ENCODE peak calls at places on chromosomes 16 and 17, in four cellular contexts. S is mesendoderm, V is H1, H is trophoblast cell. P is an unnamed sample.

GRCh38 chr16:19835989-19836421 is 48.6 kb downstream of the GPRC5B start:
- DNase-seq in V (no peak), H (no peak), S (no peak), P (no peak)

GRCh38 chr16:84925773-84926372 is 85.5 kb downstream of the ZDHHC7 start:
- DNase-seq in V (no peak), H (no peak), S (no peak), P (no peak)

GRCh38 chr17:34726536-34727384 is 147.4 kb downstream of the TMEM132E start:
- DNase-seq in V (no peak), H (no peak), S (no peak), P (peak; percentile 23)

GRCh38 chr16:65095090-65095728 is 26.7 kb downstream of the CDH11 start:
- DNase-seq in S (peak; percentile 80), H (no peak), V (no peak), P (no peak)

GRCh38 chr16:71474864-71475263 is 12.8 kb upstream of the ZNF23 start:
- DNase-seq in S (no peak), V (no peak), H (peak; percentile 69), P (no peak)

GRCh38 chr16:75089486-75090202 is 26.9 kb downstream of the LDHD start:
- DNase-seq in H (peak; percentile 94), V (no peak), S (peak; percentile 77), P (no peak)

GRCh38 chr17:32494621-32495346 is 8.0 kb downstream of the CDK5R1 start:
- DNase-seq in S (no peak), H (no peak), V (no peak), P (no peak)

GRCh38 chr17:45432405-45433113 is at the start of gene ARHGAP27:
- DNase-seq in V (no peak), H (peak; percentile 40), S (peak; percentile 49), P (peak; percentile 76)

GRCh38 chr16:52558448-52558847 is 11.5 kb upstream of the TOX3 start:
- DNase-seq in V (no peak), H (no peak), S (no peak), P (no peak)

GRCh38 chr16:10514369-10515055 is 65.9 kb downstream of the EMP2 start:
- DNase-seq in S (peak; percentile 56), V (no peak), H (peak; percentile 70), P (no peak)

GRCh38 chr17:66951605-66951953 is 12.9 kb upstream of the CACNG4 start:
- DNase-seq in S (peak; percentile 93), H (peak; percentile 69), V (no peak), P (peak; percentile 64)

GRCh38 chr17:73722163-73722562 is 77.9 kb upstream of the SDK2 start:
- DNase-seq in V (no peak), S (peak; percentile 28), H (no peak), P (no peak)

GRCh38 chr16:84518804-84519341 is 14.4 kb upstream of the MEAK7 start:
- DNase-seq in S (no peak), H (peak; percentile 73), V (no peak), P (no peak)

GRCh38 chr17:28018439-28019070 is 23.9 kb upstream of the NLK start:
- DNase-seq in H (no peak), S (no peak), V (no peak), P (no peak)

GRCh38 chr17:8490256-8491023 is 54.8 kb downstream of the NDEL1 start:
- DNase-seq in H (no peak), V (no peak), S (no peak), P (no peak)

GRCh38 chr17:51374220-51374619 is 113.9 kb downstream of the UTP18 start:
- DNase-seq in H (no peak), S (no peak), V (no peak), P (no peak)

GRCh38 chr17:48611681-48612455 is 1.1 kb upstream of the HOXB7 start:
- DNase-seq in V (no peak), S (no peak), H (no peak), P (peak; percentile 86)

GRCh38 chr17:79066963-79067362 is 7.7 kb upstream of the ENGASE start:
- DNase-seq in V (no peak), H (no peak), S (no peak), P (no peak)

GRCh38 chr16:23505180-23505665 is 5.1 kb downstream of the GGA2 start:
- DNase-seq in H (no peak), S (no peak), V (no peak), P (no peak)

GRCh38 chr17:9676742-9677387 is 31.5 kb downstream of the USP43 start:
- DNase-seq in H (peak; percentile 97), S (peak; percentile 87), V (no peak), P (no peak)

GRCh38 chr17:20043034-20043433 is 33.9 kb downstream of the SPECC1 start:
- DNase-seq in V (no peak), S (no peak), H (no peak), P (no peak)

GRCh38 chr17:4785311-4786110 is 653 bp downstream of the VMO1 start:
- DNase-seq in V (no peak), H (no peak), S (no peak), P (peak; percentile 41)

GRCh38 chr17:72359811-72360210 is 239.0 kb downstream of the SOX9 start:
- DNase-seq in H (no peak), V (no peak), S (no peak), P (no peak)

GRCh38 chr16:75282811-75283281 is 31.4 kb upstream of the BCAR1 start:
- DNase-seq in S (peak; percentile 50), V (no peak), H (no peak), P (no peak)

GRCh38 chr16:72552675-72553074 is 380.7 kb upstream of the PMFBP1 start:
- DNase-seq in V (no peak), H (peak; percentile 48), S (no peak), P (no peak)

GRCh38 chr17:47684535-47685193 is 9.3 kb upstream of the TBKBP1 start:
- DNase-seq in V (no peak), H (no peak), S (no peak), P (no peak)

GRCh38 chr17:35371934-35372333 is 1.5 kb downstream of the SLFN11 start:
- DNase-seq in S (no peak), V (no peak), H (peak; percentile 22), P (no peak)

GRCh38 chr17:51154176-51154575 is 817 bp downstream of the NME1 start:
- DNase-seq in H (no peak), V (no peak), S (peak; percentile 17), P (no peak)

GRCh38 chr16:86931410-86931941 is 353.1 kb downstream of the FOXL1 start:
- DNase-seq in V (no peak), H (no peak), S (peak; percentile 48), P (no peak)

GRCh38 chr16:46844771-46845170 is 13.8 kb upstream of the C16orf87 start:
- DNase-seq in S (no peak), H (no peak), V (no peak), P (no peak)

GRCh38 chr17:71428897-71429296 is 691.9 kb upstream of the SOX9 start:
- DNase-seq in V (no peak), S (no peak), H (no peak), P (no peak)

GRCh38 chr17:41642252-41643156 is 18.1 kb upstream of the KRT17 start:
- DNase-seq in V (no peak), H (no peak), S (no peak), P (no peak)

GRCh38 chr16:1049113-1049975 is 23.2 kb upstream of the SSTR5 start:
- DNase-seq in S (no peak), V (no peak), H (no peak), P (no peak)

GRCh38 chr17:1367351-1367745 is 32.7 kb downstream of the YWHAE start:
- DNase-seq in S (no peak), V (no peak), H (no peak), P (no peak)
- H3K4ac ChIP-seq in S (no peak overlapping the region), V (no peak overlapping the region), H (peak overlapping the region; percentile 38), P (no peak overlapping the region)

DNA sequence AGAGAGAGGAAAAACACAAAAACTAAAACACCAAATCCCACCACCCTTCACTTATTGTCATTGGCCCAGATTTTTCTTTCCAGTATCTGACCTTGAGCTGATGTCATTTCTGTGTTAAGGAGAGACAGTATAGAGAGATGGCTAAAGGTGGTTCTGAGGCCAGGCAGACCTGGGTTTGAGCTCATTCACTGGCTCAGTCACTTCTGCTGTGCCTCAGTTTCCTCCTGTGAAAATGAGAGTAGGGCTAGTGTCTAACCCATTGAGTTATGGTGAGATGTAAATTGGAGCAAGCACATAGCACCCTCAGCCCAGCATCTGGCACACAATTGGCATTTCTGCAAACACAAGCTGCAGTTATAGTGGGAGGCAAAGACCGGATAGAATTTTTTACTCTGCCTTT is 6.3 kb upstream of the KIFC3 start:
- DNase-seq in S (no peak), H (no peak), V (no peak), P (no peak)
- H3K4me1 ChIP-seq in S (peaks cover 21% of the 10 kb centered on the region), H (peaks cover 30% of the 10 kb centered on the region), V (peaks cover 2% of the 10 kb centered on the region), P (peaks cover 4% of the 10 kb centered on the region)

GRCh38 chr17:75181110-75181509 is 1.6 kb downstream of the SUMO2 start:
- DNase-seq in S (no peak), H (no peak), V (no peak), P (no peak)

GRCh38 chr17:75181608-75182318 is 996 bp downstream of the SUMO2 start:
- DNase-seq in V (no peak), H (no peak), S (no peak), P (no peak)

GRCh38 chr17:75182319-75182568 is 515 bp downstream of the SUMO2 start:
- DNase-seq in V (no peak), H (no peak), S (no peak), P (peak; percentile 46)

GRCh38 chr17:75183999-75184884 is 1.5 kb upstream of the SUMO2 start:
- DNase-seq in H (no peak), S (no peak), V (no peak), P (no peak)

DNA sequence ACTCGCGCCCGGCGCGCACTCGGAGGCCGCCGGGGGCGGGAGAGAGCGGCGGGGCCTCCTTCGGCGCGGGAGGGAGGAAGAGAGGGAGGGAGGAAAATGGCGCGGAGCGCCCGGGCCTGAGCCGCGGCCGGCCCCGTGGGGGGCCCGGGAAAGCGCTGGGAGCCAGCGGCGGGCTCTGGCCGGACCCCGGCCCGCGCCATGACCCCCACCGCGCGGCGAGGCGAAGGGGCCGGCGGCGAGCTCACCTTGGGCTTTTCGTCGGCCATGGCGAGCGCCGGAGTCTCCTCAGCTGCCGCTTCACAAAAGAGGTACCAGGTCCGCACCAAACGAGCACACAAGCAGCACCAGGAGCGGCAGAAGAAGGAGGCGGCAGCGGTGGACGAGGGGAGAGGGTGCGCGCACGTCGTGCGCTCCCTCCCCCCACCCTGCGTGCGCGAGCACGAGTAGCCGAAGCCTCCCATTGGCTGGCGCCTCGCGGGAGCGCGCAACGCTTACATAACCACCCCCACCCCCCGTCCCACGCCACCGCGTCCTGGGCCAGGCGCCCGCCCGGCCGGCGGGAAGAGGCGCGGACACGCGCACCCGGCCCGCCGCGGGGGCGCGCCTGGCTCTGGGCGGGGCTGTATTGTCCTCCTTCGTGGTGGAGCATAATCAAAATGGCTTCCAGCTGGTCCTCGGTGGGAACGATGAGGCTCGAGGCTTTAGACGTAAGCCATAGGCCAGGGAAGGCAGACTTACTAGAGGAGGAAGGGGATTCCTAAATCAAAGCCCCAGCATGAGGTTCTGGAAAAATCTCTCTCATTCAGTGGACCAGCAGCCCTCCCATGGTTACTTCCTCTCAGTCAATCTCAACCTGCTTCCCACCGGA is at the start of gene SUMO2:
- DNase-seq in S (peak; percentile 97), H (peak; percentile 97), V (peak; percentile 93), P (peak; percentile 97)
- H3K79me2 ChIP-seq in S (peaks cover 44% of the 10 kb centered on the region), H (peaks cover 20% of the 10 kb centered on the region), V (peaks cover 47% of the 10 kb centered on the region), P (peaks cover 38% of the 10 kb centered on the region)

GRCh38 chr17:57867126-57867525 is 17.3 kb upstream of the MRPS23 start:
- DNase-seq in V (no peak), H (no peak), S (no peak), P (peak; percentile 24)

GRCh38 chr17:57870283-57870635 is 20.4 kb upstream of the MRPS23 start:
- DNase-seq in H (no peak), S (no peak), V (no peak), P (no peak)

GRCh38 chr17:57868007-57868774 is 18.3 kb upstream of the MRPS23 start:
- DNase-seq in H (peak; percentile 59), S (peak; percentile 93), V (peak; percentile 58), P (peak; percentile 91)

GRCh38 chr17:57869599-57870282 is 19.9 kb upstream of the MRPS23 start:
- DNase-seq in S (no peak), H (no peak), V (no peak), P (peak; percentile 25)

GRCh38 chr17:57868775-57869598 is 19.1 kb upstream of the MRPS23 start:
- DNase-seq in H (no peak), V (no peak), S (no peak), P (peak; percentile 34)
- H3K4ac ChIP-seq in H (no peak overlapping the region), V (no peak overlapping the region), S (peak overlapping the region; percentile 38), P (no peak overlapping the region)